ENCODE peak calls at places on chromosomes 11 and 22, in seven cellular contexts. N is K562, Z is HepG2, Q is SK-N-SH, V is HCT116, U is GM12878, A is H1. B is an unnamed sample. For H3K36me3, the result is how much of the 10 kb centered on the place peaks cover.

GRCh38 chr11:26741036-26741435 is 19.2 kb upstream of the SLC5A12 start:
- DNase-seq in N (peak), Z (no peak), Q (no peak), A (no peak), V (no peak), U (no peak), B (no peak)

GRCh38 chr22:27635852-27636251 is 165.7 kb downstream of the MN1 start:
- DNase-seq in Q (no peak), A (no peak), V (no peak), U (no peak), Z (no peak), N (no peak), B (no peak)

GRCh38 chr22:37021710-37022482 is 2.4 kb downstream of the MPST start:
- DNase-seq in U (no peak), N (peak), Z (no peak), A (no peak), V (peak), Q (peak), B (peak)

GRCh38 chr22:49937758-49938564 is 19.5 kb downstream of the CRELD2 start:
- DNase-seq in Z (peak), A (no peak), Q (no peak), N (no peak), V (no peak), U (no peak), B (no peak)

GRCh38 chr11:114281388-114281956 is 14.7 kb upstream of the NNMT start:
- DNase-seq in V (no peak), Z (no peak), A (no peak), Q (no peak), U (no peak), N (no peak), B (no peak)

GRCh38 chr22:45934168-45934564 is 42.8 kb downstream of the WNT7B start:
- DNase-seq in N (no peak), V (no peak), A (no peak), U (no peak), Q (no peak), Z (no peak), B (no peak)

GRCh38 chr22:50698546-50698945 is 25.9 kb downstream of the SHANK3 start:
- DNase-seq in Q (no peak), N (no peak), V (no peak), A (no peak), U (no peak), Z (no peak), B (no peak)

GRCh38 chr11:34339149-34340064 is 18.4 kb downstream of the ABTB2 start:
- DNase-seq in A (no peak), U (peak), Z (peak), V (no peak), N (no peak), Q (no peak), B (no peak)

GRCh38 chr11:45664376-45665205 is 831 bp downstream of the CHST1 start:
- DNase-seq in Z (no peak), V (no peak), U (no peak), A (no peak), N (no peak), Q (peak), B (no peak)

GRCh38 chr11:82846037-82846383 is 54.2 kb downstream of the PRCP start:
- DNase-seq in A (no peak), Z (no peak), V (no peak), Q (no peak), U (no peak), N (no peak), B (no peak)

GRCh38 chr11:68472778-68473177 is 12.2 kb downstream of the PPP6R3 start:
- DNase-seq in A (no peak), Q (no peak), N (no peak), Z (no peak), V (no peak), U (no peak), B (no peak)

GRCh38 chr11:130582176-130582575 is 133.7 kb downstream of the ADAMTS15 start:
- DNase-seq in A (no peak), Q (no peak), U (no peak), Z (no peak), N (no peak), V (no peak), B (no peak)

GRCh38 chr11:121723261-121723741 is 270.5 kb upstream of the SORL1-AS1 start:
- DNase-seq in Q (no peak), V (no peak), U (no peak), N (no peak), A (no peak), Z (no peak), B (no peak)

DNA sequence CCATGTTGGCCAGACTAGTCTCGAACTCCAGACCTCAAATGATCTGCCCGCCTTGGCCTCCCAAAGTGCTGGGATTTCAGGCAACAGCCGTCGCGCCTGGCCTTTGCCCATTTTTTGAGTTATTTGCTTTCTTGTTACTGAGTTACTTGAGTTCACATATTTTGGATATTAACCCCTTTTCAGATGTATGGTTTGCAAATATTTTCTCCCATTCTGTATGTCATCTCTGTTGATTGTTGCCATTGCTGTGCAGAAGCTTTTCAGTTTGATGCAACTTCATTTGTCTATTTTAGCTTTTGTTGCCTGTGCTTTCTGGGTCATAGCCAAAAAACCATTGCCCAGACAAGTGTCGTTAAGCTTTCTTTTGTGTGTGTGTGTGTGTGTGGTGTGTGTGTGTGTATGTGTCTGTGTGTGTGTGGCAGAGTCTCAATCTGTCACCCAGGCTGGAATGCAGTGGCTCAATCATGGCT is 6.8 kb downstream of the TSGA10IP start:
- DNase-seq in Q (no peak), U (no peak), N (no peak), A (no peak), Z (peak), V (no peak), B (no peak)
- TF ChIP-seq SIN3A in Q (no peak), U (no peak), N (no peak), A (no peak), Z (no peak), V (no peak), B (no peak)

GRCh38 chr11:60851327-60852059 is 4.3 kb downstream of the PTGDR2 start:
- DNase-seq in Z (no peak), A (no peak), N (no peak), U (no peak), V (no peak), Q (no peak), B (no peak)
- H3K36me3 ChIP-seq in Z (half or more), A (under half), N (half or more), U (under half), V (under half), Q (under half), B (under half)

GRCh38 chr11:119193626-119194025 is 8.4 kb downstream of the NHERF4 start:
- DNase-seq in N (no peak), Z (no peak), A (no peak), Q (no peak), U (no peak), V (no peak), B (no peak)
- TF ChIP-seq SIN3A in N (no peak), Z (no peak), A (no peak), Q (no peak), U (no peak), V (no peak), B (no peak)

DNA sequence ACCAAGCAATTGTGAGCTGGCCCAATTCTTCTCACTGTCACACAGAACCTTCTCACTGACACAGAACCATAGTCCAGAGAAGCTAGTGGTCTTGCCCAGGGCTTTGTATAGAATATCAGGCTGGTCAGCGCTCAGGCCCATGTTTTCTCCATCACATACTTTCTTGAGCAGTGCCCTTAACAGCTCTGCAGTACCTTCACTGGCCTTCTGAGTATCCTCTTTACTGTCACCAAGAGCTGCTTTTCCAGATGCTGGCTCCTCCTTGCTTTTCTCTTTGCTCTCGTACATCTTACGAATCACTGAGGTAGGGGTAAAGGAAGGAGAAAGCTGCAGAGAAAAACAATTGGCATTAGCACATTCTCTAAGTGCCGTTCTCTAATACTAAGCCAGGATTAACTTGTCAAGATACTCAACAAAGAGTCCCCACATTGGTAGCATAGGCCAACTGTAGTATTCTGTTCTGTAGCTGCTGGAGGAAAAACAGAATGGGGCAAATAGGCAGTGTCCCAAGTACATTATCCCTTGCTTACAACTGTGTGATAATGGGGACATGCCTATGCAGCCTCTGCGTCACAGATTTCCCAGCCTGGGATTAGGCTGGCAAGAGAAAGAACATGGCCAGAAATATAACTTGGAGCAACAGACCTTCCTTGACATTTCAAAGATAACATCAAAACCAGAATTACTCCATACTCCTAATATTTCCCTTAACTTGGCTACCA is 43.5 kb downstream of the DRG1 start:
- DNase-seq in Z (no peak), Q (no peak), A (no peak), U (no peak), N (no peak), V (no peak), B (no peak)
- H3K36me3 ChIP-seq in Z (half or more), Q (under half), A (under half), U (under half), N (half or more), V (under half), B (under half)

DNA sequence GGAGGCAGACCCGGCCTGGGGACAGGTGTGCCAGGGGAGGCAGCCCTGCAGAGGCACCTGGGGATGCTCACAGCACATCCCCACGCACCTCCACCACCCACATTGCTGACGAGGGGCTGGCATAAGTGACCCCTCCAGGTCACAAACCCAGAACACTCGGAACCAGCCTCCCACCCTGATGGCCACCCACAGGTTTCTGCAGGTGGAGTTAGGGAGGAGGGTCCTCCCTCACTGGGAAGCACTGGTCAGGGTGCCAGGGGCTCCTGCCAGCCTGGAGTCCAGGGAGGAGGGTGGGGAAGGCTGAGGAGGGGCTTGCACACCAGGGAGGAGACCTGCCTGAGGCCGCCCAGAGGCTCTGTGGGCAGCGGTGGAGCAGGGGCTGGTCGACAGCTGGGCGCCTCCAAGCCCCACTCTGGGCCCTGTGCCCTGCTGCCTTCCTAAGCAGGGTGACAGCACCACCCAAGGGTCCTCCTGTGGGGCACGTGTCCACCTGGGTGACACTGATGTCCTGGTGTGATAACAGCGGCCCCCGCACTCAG is 51.0 kb upstream of the CARS1 start:
- DNase-seq in U (no peak), N (no peak), Z (no peak), Q (peak), A (no peak), V (no peak), B (no peak)
- TF ChIP-seq SIN3A in U (no peak), N (no peak), Z (no peak), Q (no peak), A (no peak), V (no peak), B (no peak)

B was measured in Panc1.